ENCODE peak calls at places on chromosomes 12 and 14, in six cellular contexts. V is effector memory CD4-positive, alpha-beta T cell; B is A549; T is left lung; A is tibial artery; F is upper lobe of right lung. S is an unnamed sample.

GRCh38 chr12:12715459-12716150 is 1.6 kb upstream of the CDKN1B start:
- DNase-seq in V (no peak), B (no peak), T (no peak), A (no peak), F (no peak), S (no peak)

GRCh38 chr14:66782853-66783252 is 274.9 kb downstream of the GPHN start:
- DNase-seq in V (no peak), B (no peak), T (no peak), A (no peak), F (no peak), S (no peak)

GRCh38 chr12:74259199-74259598 is 278.4 kb upstream of the ATXN7L3B start:
- DNase-seq in V (no peak), B (no peak), T (no peak), A (no peak), F (no peak), S (no peak)

GRCh38 chr12:32455607-32456063 is 56.3 kb downstream of the FGD4 start:
- DNase-seq in V (no peak), B (peak; percentile 66), T (no peak), A (no peak), F (no peak), S (no peak)

GRCh38 chr12:118060301-118061010 is 523 bp downstream of the WSB2 start:
- DNase-seq in V (no peak), B (peak; percentile 46), T (peak; percentile 90), A (peak; percentile 73), F (peak; percentile 86), S (no peak)

GRCh38 chr14:77212933-77213656 is 31.5 kb downstream of the TMEM63C start:
- DNase-seq in V (no peak), B (peak; percentile 72), T (no peak), A (no peak), F (peak; percentile 70), S (no peak)

GRCh38 chr12:42468341-42468821 is 121.2 kb downstream of the PRICKLE1 start:
- DNase-seq in V (no peak), B (no peak), T (no peak), A (no peak), F (no peak), S (no peak)

GRCh38 chr14:103103461-103104388 is 9.2 kb downstream of the EXOC3L4 start:
- DNase-seq in V (no peak), B (peak; percentile 88), T (peak; percentile 84), A (no peak), F (peak; percentile 82), S (no peak)

GRCh38 chr12:4027412-4027811 is 154.2 kb upstream of the PARP11 start:
- DNase-seq in V (peak; percentile 23), B (no peak), T (no peak), A (no peak), F (no peak), S (no peak)

GRCh38 chr14:33551963-33552362 is 398.9 kb downstream of the EGLN3 start:
- DNase-seq in V (no peak), B (no peak), T (no peak), A (no peak), F (no peak), S (no peak)

GRCh38 chr14:89851031-89851430 is 103.5 kb downstream of the EFCAB11 start:
- DNase-seq in V (no peak), B (no peak), T (no peak), A (no peak), F (no peak), S (no peak)

GRCh38 chr12:69468237-69469026 is 1.8 kb upstream of the FRS2 start:
- DNase-seq in V (no peak), B (no peak), T (no peak), A (no peak), F (no peak), S (no peak)

GRCh38 chr12:29921307-29921706 is 137.6 kb upstream of the TMTC1 start:
- DNase-seq in V (no peak), B (no peak), T (no peak), A (no peak), F (no peak), S (no peak)

GRCh38 chr12:70721216-70721615 is 84.0 kb upstream of the PTPRB start:
- DNase-seq in V (no peak), B (no peak), T (no peak), A (no peak), F (no peak), S (no peak)

GRCh38 chr14:75577724-75578098 is 709 bp upstream of the FLVCR2 start:
- DNase-seq in V (peak; percentile 32), B (peak; percentile 90), T (peak; percentile 92), A (peak; percentile 91), F (peak; percentile 92), S (peak; percentile 44)

GRCh38 chr12:30979371-30980259 is 53.1 kb downstream of the TSPAN11 start:
- DNase-seq in V (no peak), B (no peak), T (no peak), A (no peak), F (no peak), S (no peak)

GRCh38 chr14:101604228-101604934 is 43.1 kb downstream of the DIO3 start:
- DNase-seq in V (no peak), B (no peak), T (peak; percentile 33), A (no peak), F (no peak), S (no peak)

GRCh38 chr12:1351926-1352325 is 242.5 kb downstream of the FBXL14 start:
- DNase-seq in V (no peak), B (no peak), T (no peak), A (no peak), F (no peak), S (no peak)

GRCh38 chr14:43042408-43042807 is 1435.7 kb downstream of the LRFN5 start:
- DNase-seq in V (no peak), B (no peak), T (no peak), A (no peak), F (no peak), S (no peak)

DNA sequence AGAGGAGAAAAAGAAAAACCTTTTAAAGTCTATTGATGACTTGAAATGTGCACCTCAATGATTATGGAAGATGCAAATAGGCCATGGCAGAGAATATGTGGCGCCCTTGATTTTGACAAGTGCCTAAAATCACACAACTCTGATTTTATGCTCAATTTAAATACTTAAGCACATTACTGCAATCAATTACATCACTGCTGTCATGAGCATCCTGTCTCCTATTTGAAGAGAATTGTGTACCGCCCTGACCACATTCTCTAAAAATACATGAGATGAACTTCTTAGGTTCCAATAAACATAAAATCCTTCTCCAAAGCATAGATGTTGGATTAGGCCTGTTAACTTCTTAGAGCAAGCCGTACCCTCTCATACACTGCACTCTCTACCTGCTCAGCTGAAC is 1.6 kb downstream of the TXNDC16 start:
- DNase-seq in V (no peak), B (no peak), T (no peak), A (no peak), F (no peak), S (no peak)
- H3K27ac ChIP-seq in V (no peak overlapping the region), B (no peak overlapping the region), T (no peak overlapping the region), A (peak overlapping the region; percentile 93), F (no peak overlapping the region), S (no peak overlapping the region)

DNA sequence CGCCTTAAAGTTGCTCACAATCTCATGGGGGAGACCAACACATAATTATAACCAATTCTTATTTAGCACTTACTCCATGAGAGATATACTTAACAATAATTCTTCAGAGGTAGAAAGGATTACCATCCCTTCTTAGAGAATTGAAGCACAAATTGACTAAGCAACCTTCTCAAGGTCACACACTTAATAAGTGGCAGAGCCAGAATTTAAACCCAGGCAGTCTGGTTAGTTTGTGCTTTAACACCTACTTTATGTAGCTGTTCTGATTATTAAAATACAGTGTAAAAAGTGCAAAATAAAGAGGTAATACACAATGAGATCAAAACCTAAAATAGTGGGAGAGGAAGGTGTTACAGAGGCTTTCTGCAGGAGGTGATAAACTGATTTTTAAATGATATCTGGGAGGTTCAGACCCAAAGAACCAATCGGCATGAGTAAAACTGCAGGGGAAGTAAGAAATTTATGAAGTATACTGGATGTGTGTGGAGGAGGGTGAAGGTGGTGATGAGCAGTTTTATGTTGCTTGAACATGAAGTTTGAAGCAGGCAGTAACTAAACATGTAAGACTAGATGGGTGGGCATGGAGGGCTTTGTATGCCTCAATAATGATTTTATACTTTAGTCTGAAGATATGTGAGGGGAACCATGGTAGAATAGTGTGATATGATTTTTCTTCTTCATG is 5.7 kb downstream of the ZBTB1 start:
- DNase-seq in V (no peak), B (no peak), T (no peak), A (no peak), F (no peak), S (no peak)
- H3K27ac ChIP-seq in V (peak overlapping the region; percentile 36), B (peak overlapping the region; percentile 34), T (peak overlapping the region; percentile 4), A (peak overlapping the region; percentile 2), F (no peak overlapping the region), S (peak overlapping the region; percentile 20)

GRCh38 chr14:95365401-95365800 is 45.7 kb upstream of the CLMN start:
- DNase-seq in V (no peak), B (no peak), T (no peak), A (no peak), F (no peak), S (no peak)
- H3K27ac ChIP-seq in V (no peak overlapping the region), B (peak overlapping the region; percentile 18), T (no peak overlapping the region), A (no peak overlapping the region), F (no peak overlapping the region), S (no peak overlapping the region)

DNA sequence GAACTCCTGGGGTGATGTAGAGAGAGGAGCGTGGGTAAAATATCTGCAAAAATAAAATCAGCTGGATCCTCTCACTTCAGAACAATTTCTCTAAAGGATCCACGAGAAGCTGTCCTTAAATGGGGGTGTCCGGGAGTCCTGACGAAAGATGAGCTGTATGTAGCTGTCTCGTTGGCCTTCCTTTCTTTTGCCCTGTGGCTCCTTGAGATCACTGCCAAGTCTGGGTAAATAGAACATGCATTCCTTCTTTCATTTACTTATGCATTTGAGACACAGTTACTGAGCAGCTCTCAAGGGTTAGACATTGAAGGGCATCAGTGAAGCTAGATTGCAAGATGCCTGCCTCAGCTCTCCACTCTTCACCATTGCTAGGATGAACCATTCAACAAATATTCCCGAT is 35.2 kb upstream of the TXNRD1 start:
- DNase-seq in V (no peak), B (no peak), T (no peak), A (no peak), F (no peak), S (no peak)
- H3K27ac ChIP-seq in V (no peak overlapping the region), B (peak overlapping the region; percentile 89), T (no peak overlapping the region), A (peak overlapping the region; percentile 80), F (no peak overlapping the region), S (no peak overlapping the region)

DNA sequence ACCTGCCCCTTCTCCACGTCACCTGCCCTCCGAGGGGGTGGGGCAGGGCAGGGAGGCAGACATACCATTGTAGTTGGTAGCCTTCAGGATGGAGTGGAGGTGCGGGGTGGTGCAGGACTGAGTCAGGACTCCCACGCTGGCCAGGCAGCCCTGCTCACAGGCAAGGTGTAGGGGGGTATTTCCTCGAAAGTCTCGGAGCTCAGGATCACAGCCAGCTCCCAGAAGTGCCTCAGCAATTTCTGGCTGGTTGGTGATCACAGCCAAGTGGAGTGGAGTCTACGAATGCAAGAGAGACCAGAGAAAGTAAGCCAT is 1.5 kb downstream of the NFKBIA start:
- DNase-seq in V (peak; percentile 27), B (no peak), T (peak; percentile 84), A (peak; percentile 76), F (peak; percentile 76), S (no peak)
- H3K27ac ChIP-seq in V (peak overlapping the region; percentile 100), B (peak overlapping the region; percentile 99), T (peak overlapping the region; percentile 99), A (peak overlapping the region; percentile 81), F (peak overlapping the region; percentile 100), S (peak overlapping the region; percentile 99)

S was measured in caudate nucleus.